ENCODE peak calls at places on chromosomes 7 and 10, in eight cellular contexts. One of them, this sample, is unnamed.

GRCh38 chr10:121681171-121681752 is 83.0 kb upstream of the FGFR2 start:
- DNase-seq in hepatocyte: no peak
- DNase-seq in uterus: no peak
- DNase-seq in HCT116: no peak
- DNase-seq in heart left ventricle: no peak
- DNase-seq in mammary epithelial cell: no peak
- DNase-seq in gastrocnemius medialis: no peak
- DNase-seq in tibial artery: no peak
- DNase-seq in this sample: no peak

GRCh38 chr10:16341637-16342036 is 95.2 kb upstream of the PTER start:
- DNase-seq in hepatocyte: peak
- DNase-seq in uterus: no peak
- DNase-seq in HCT116: no peak
- DNase-seq in heart left ventricle: no peak
- DNase-seq in mammary epithelial cell: peak
- DNase-seq in gastrocnemius medialis: no peak
- DNase-seq in tibial artery: no peak
- DNase-seq in this sample: no peak

GRCh38 chr7:152522551-152522950 is 86.7 kb upstream of the KMT2C start:
- DNase-seq in hepatocyte: no peak
- DNase-seq in uterus: peak
- DNase-seq in HCT116: no peak
- DNase-seq in heart left ventricle: no peak
- DNase-seq in mammary epithelial cell: no peak
- DNase-seq in gastrocnemius medialis: peak
- DNase-seq in tibial artery: no peak
- DNase-seq in this sample: peak

GRCh38 chr7:22565315-22565811 is 65.4 kb upstream of the STEAP1B start:
- DNase-seq in hepatocyte: no peak
- DNase-seq in uterus: no peak
- DNase-seq in HCT116: no peak
- DNase-seq in heart left ventricle: no peak
- DNase-seq in mammary epithelial cell: peak
- DNase-seq in gastrocnemius medialis: no peak
- DNase-seq in tibial artery: no peak
- DNase-seq in this sample: no peak

GRCh38 chr7:6015917-6016652 is 7.0 kb downstream of the AIMP2 start:
- DNase-seq in hepatocyte: peak
- DNase-seq in uterus: peak
- DNase-seq in HCT116: no peak
- DNase-seq in heart left ventricle: peak
- DNase-seq in mammary epithelial cell: peak
- DNase-seq in gastrocnemius medialis: peak
- DNase-seq in tibial artery: peak
- DNase-seq in this sample: no peak

GRCh38 chr7:89401099-89401498 is 605.6 kb upstream of the TEX47 start:
- DNase-seq in hepatocyte: no peak
- DNase-seq in uterus: no peak
- DNase-seq in HCT116: no peak
- DNase-seq in heart left ventricle: no peak
- DNase-seq in mammary epithelial cell: no peak
- DNase-seq in gastrocnemius medialis: no peak
- DNase-seq in tibial artery: no peak
- DNase-seq in this sample: no peak

GRCh38 chr10:8365935-8366911 is 311.7 kb downstream of the GATA3 start:
- DNase-seq in hepatocyte: peak
- DNase-seq in uterus: no peak
- DNase-seq in HCT116: no peak
- DNase-seq in heart left ventricle: no peak
- DNase-seq in mammary epithelial cell: peak
- DNase-seq in gastrocnemius medialis: no peak
- DNase-seq in tibial artery: no peak
- DNase-seq in this sample: no peak

GRCh38 chr10:24437302-24437701 is 228.4 kb downstream of the KIAA1217 start:
- DNase-seq in hepatocyte: no peak
- DNase-seq in uterus: no peak
- DNase-seq in HCT116: no peak
- DNase-seq in heart left ventricle: no peak
- DNase-seq in mammary epithelial cell: no peak
- DNase-seq in gastrocnemius medialis: no peak
- DNase-seq in tibial artery: no peak
- DNase-seq in this sample: no peak

GRCh38 chr7:68269410-68269809 is 1272.8 kb downstream of the TYW1 start:
- DNase-seq in hepatocyte: peak
- DNase-seq in uterus: no peak
- DNase-seq in HCT116: no peak
- DNase-seq in heart left ventricle: no peak
- DNase-seq in mammary epithelial cell: no peak
- DNase-seq in gastrocnemius medialis: no peak
- DNase-seq in tibial artery: no peak
- DNase-seq in this sample: no peak

GRCh38 chr10:30170814-30171213 is 111.4 kb upstream of the JCAD start:
- DNase-seq in hepatocyte: no peak
- DNase-seq in uterus: no peak
- DNase-seq in HCT116: no peak
- DNase-seq in heart left ventricle: no peak
- DNase-seq in mammary epithelial cell: peak
- DNase-seq in gastrocnemius medialis: no peak
- DNase-seq in tibial artery: no peak
- DNase-seq in this sample: no peak

GRCh38 chr7:36683695-36684357 is 40.5 kb downstream of the AOAH start:
- DNase-seq in hepatocyte: peak
- DNase-seq in uterus: no peak
- DNase-seq in HCT116: no peak
- DNase-seq in heart left ventricle: no peak
- DNase-seq in mammary epithelial cell: peak
- DNase-seq in gastrocnemius medialis: no peak
- DNase-seq in tibial artery: no peak
- DNase-seq in this sample: no peak

GRCh38 chr7:106064329-106064728 is 47.8 kb downstream of the SYPL1 start:
- DNase-seq in hepatocyte: no peak
- DNase-seq in uterus: peak
- DNase-seq in HCT116: no peak
- DNase-seq in heart left ventricle: no peak
- DNase-seq in mammary epithelial cell: no peak
- DNase-seq in gastrocnemius medialis: no peak
- DNase-seq in tibial artery: no peak
- DNase-seq in this sample: no peak

GRCh38 chr7:100830396-100830795 is 3.1 kb upstream of the EPHB4 start:
- DNase-seq in hepatocyte: no peak
- DNase-seq in uterus: no peak
- DNase-seq in HCT116: no peak
- DNase-seq in heart left ventricle: no peak
- DNase-seq in mammary epithelial cell: no peak
- DNase-seq in gastrocnemius medialis: no peak
- DNase-seq in tibial artery: no peak
- DNase-seq in this sample: no peak

GRCh38 chr10:112767156-112767555 is 182.9 kb upstream of the TCF7L2 start:
- DNase-seq in hepatocyte: no peak
- DNase-seq in uterus: no peak
- DNase-seq in HCT116: no peak
- DNase-seq in heart left ventricle: no peak
- DNase-seq in mammary epithelial cell: no peak
- DNase-seq in gastrocnemius medialis: no peak
- DNase-seq in tibial artery: no peak
- DNase-seq in this sample: no peak

GRCh38 chr7:209416-209815 is 17.0 kb downstream of the FAM20C start:
- DNase-seq in hepatocyte: no peak
- DNase-seq in uterus: no peak
- DNase-seq in HCT116: no peak
- DNase-seq in heart left ventricle: no peak
- DNase-seq in mammary epithelial cell: no peak
- DNase-seq in gastrocnemius medialis: no peak
- DNase-seq in tibial artery: no peak
- DNase-seq in this sample: no peak

GRCh38 chr7:114663502-114663901 is 248.9 kb downstream of the FOXP2 start:
- DNase-seq in hepatocyte: peak
- DNase-seq in uterus: no peak
- DNase-seq in HCT116: peak
- DNase-seq in heart left ventricle: no peak
- DNase-seq in mammary epithelial cell: peak
- DNase-seq in gastrocnemius medialis: no peak
- DNase-seq in tibial artery: no peak
- DNase-seq in this sample: no peak

GRCh38 chr10:60810437-60811182 is 32.3 kb downstream of the CDK1 start:
- DNase-seq in hepatocyte: peak
- DNase-seq in uterus: no peak
- DNase-seq in HCT116: no peak
- DNase-seq in heart left ventricle: no peak
- DNase-seq in mammary epithelial cell: peak
- DNase-seq in gastrocnemius medialis: peak
- DNase-seq in tibial artery: no peak
- DNase-seq in this sample: no peak

GRCh38 chr7:9071160-9071762 is 637.9 kb downstream of the NXPH1 start:
- DNase-seq in hepatocyte: no peak
- DNase-seq in uterus: no peak
- DNase-seq in HCT116: no peak
- DNase-seq in heart left ventricle: no peak
- DNase-seq in mammary epithelial cell: no peak
- DNase-seq in gastrocnemius medialis: no peak
- DNase-seq in tibial artery: no peak
- DNase-seq in this sample: no peak
- H3K27ac ChIP-seq in hepatocyte: no peak
- H3K27ac ChIP-seq in uterus: no peak
- H3K27ac ChIP-seq in HCT116: no peak
- H3K27ac ChIP-seq in heart left ventricle: no peak
- H3K27ac ChIP-seq in mammary epithelial cell: no peak
- H3K27ac ChIP-seq in gastrocnemius medialis: no peak
- H3K27ac ChIP-seq in tibial artery: no peak
- H3K27ac ChIP-seq in this sample: no peak

DNA sequence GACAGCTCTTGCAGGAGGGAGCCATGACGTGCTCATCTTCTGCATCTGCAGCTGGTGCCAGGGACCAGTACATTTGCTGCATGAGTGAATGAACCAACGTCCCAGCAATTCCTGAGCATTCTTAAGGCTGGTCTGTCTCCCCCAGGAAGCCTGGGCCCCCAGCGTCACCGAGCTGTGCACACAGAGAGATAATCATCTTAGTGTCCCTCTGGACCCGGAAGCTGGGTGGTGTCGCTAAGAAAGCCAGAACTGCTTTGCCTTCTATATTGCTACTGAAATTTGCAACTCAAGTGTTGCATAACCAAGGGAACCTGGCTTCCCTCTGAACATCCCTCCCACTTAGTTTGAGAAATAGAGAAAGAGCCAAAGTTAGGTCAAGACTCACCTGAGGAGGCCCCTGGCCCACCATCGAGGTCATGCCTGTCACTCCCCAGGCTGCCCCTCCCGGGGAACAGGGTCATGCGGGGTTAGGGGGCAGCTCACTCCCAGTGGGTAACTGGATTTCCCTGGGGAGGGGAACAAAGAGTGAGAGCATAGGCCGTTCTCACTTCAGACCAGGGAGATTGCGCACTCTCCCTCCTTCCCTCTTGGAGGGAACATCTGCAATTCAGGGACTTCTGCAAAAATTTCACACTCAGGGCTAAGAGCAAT is 221.6 kb downstream of the ARHGAP12 start:
- DNase-seq in hepatocyte: peak
- DNase-seq in uterus: peak
- DNase-seq in HCT116: no peak
- DNase-seq in heart left ventricle: no peak
- DNase-seq in mammary epithelial cell: no peak
- DNase-seq in gastrocnemius medialis: peak
- DNase-seq in tibial artery: peak
- DNase-seq in this sample: peak
- H3K4me3 ChIP-seq in hepatocyte: no peak
- H3K4me3 ChIP-seq in uterus: no peak
- H3K4me3 ChIP-seq in HCT116: no peak
- H3K4me3 ChIP-seq in heart left ventricle: peak
- H3K4me3 ChIP-seq in mammary epithelial cell: no peak
- H3K4me3 ChIP-seq in gastrocnemius medialis: peak
- H3K4me3 ChIP-seq in tibial artery: peak
- H3K4me3 ChIP-seq in this sample: peak

DNA sequence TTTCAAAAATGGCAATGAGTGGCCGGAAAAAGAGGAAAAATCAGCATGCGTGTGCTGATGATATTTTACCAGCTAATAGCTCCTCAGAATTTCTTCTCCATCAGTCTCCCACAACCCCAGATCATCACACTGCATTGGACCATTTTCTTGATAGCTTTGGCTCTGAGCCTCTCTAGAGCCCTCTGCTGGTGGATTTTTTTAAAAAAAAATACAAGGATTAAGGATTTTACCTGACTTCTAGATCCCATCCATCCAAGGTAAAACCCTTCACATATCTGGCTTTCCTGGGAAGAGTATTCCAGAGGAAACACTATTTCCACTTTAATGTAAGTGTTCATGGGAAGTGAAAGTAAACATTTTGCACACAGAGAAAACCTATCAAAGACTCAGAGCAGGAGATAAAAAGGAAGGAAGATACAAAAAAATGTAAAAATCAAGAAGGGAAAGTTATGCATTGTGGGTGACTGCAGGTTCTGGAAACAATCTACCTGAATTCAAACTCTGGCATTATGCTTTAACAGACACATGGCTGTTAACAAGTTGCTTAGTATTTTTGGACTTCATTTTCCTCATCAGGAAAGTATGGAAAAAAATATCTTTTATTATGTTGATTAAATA is 380.9 kb downstream of the LRRTM3 start:
- DNase-seq in hepatocyte: peak
- DNase-seq in uterus: no peak
- DNase-seq in HCT116: peak
- DNase-seq in heart left ventricle: no peak
- DNase-seq in mammary epithelial cell: peak
- DNase-seq in gastrocnemius medialis: no peak
- DNase-seq in tibial artery: no peak
- DNase-seq in this sample: no peak
- TF ChIP-seq CTCF in hepatocyte: peak
- TF ChIP-seq CTCF in uterus: no peak
- TF ChIP-seq CTCF in HCT116: peak
- TF ChIP-seq CTCF in heart left ventricle: peak
- TF ChIP-seq CTCF in mammary epithelial cell: peak
- TF ChIP-seq CTCF in gastrocnemius medialis: no peak
- TF ChIP-seq CTCF in tibial artery: peak
- TF ChIP-seq CTCF in this sample: no peak

GRCh38 chr10:36492590-36493510 is 632.5 kb upstream of the ANKRD30A start:
- DNase-seq in hepatocyte: no peak
- DNase-seq in uterus: no peak
- DNase-seq in HCT116: no peak
- DNase-seq in heart left ventricle: no peak
- DNase-seq in mammary epithelial cell: peak
- DNase-seq in gastrocnemius medialis: no peak
- DNase-seq in tibial artery: no peak
- DNase-seq in this sample: no peak

GRCh38 chr10:36489928-36490279 is 635.5 kb upstream of the ANKRD30A start:
- DNase-seq in hepatocyte: no peak
- DNase-seq in uterus: no peak
- DNase-seq in HCT116: no peak
- DNase-seq in heart left ventricle: no peak
- DNase-seq in mammary epithelial cell: peak
- DNase-seq in gastrocnemius medialis: no peak
- DNase-seq in tibial artery: no peak
- DNase-seq in this sample: no peak

GRCh38 chr10:36496728-36497127 is 628.7 kb upstream of the ANKRD30A start:
- DNase-seq in hepatocyte: no peak
- DNase-seq in uterus: no peak
- DNase-seq in HCT116: no peak
- DNase-seq in heart left ventricle: no peak
- DNase-seq in mammary epithelial cell: no peak
- DNase-seq in gastrocnemius medialis: no peak
- DNase-seq in tibial artery: no peak
- DNase-seq in this sample: no peak

GRCh38 chr10:36493511-36493880 is 631.9 kb upstream of the ANKRD30A start:
- DNase-seq in hepatocyte: no peak
- DNase-seq in uterus: no peak
- DNase-seq in HCT116: no peak
- DNase-seq in heart left ventricle: no peak
- DNase-seq in mammary epithelial cell: peak
- DNase-seq in gastrocnemius medialis: no peak
- DNase-seq in tibial artery: no peak
- DNase-seq in this sample: no peak

GRCh38 chr10:36494386-36494785 is 631.0 kb upstream of the ANKRD30A start:
- DNase-seq in hepatocyte: peak
- DNase-seq in uterus: peak
- DNase-seq in HCT116: no peak
- DNase-seq in heart left ventricle: no peak
- DNase-seq in mammary epithelial cell: peak
- DNase-seq in gastrocnemius medialis: no peak
- DNase-seq in tibial artery: no peak
- DNase-seq in this sample: no peak
- H3K27ac ChIP-seq in hepatocyte: no peak
- H3K27ac ChIP-seq in uterus: no peak
- H3K27ac ChIP-seq in HCT116: no peak
- H3K27ac ChIP-seq in heart left ventricle: no peak
- H3K27ac ChIP-seq in mammary epithelial cell: peak
- H3K27ac ChIP-seq in gastrocnemius medialis: no peak
- H3K27ac ChIP-seq in tibial artery: peak
- H3K27ac ChIP-seq in this sample: no peak

This sample was measured in HL-60.